ENCODE peak calls at places on chromosomes 13 and 19, in seven cellular contexts. X is SK-N-SH, U is IMR-90, A is AG09309, O is fibroblast of mammary gland, P is left lung, I is sigmoid colon. S is an unnamed sample.

GRCh38 chr13:99655351-99656091 is 154.2 kb downstream of the TM9SF2 start:
- DNase-seq in X (no peak), U (peak), A (peak), O (peak), P (no peak), I (no peak), S (no peak)

GRCh38 chr13:42486711-42487198 is 87.2 kb upstream of the TNFSF11 start:
- DNase-seq in X (no peak), U (peak), A (peak), O (peak), P (no peak), I (no peak), S (no peak)

GRCh38 chr19:14146789-14147216 is 10.4 kb upstream of the ASF1B start:
- DNase-seq in X (no peak), U (peak), A (peak), O (peak), P (no peak), I (no peak), S (no peak)

GRCh38 chr13:110869805-110870706 is 44.8 kb downstream of the ANKRD10 start:
- DNase-seq in X (peak), U (peak), A (peak), O (peak), P (peak), I (peak), S (peak)

GRCh38 chr13:71625694-71626093 is 241.3 kb downstream of the DACH1 start:
- DNase-seq in X (no peak), U (peak), A (no peak), O (no peak), P (no peak), I (no peak), S (no peak)

GRCh38 chr19:30393729-30394480 is 21.7 kb downstream of the ZNF536 start:
- DNase-seq in X (no peak), U (no peak), A (no peak), O (no peak), P (no peak), I (no peak), S (no peak)

GRCh38 chr19:58575183-58576041 is 2.3 kb upstream of the MZF1 start:
- DNase-seq in X (peak), U (peak), A (peak), O (peak), P (peak), I (peak), S (peak)

GRCh38 chr13:114115191-114115671 is 17.2 kb downstream of the RASA3 start:
- DNase-seq in X (no peak), U (peak), A (no peak), O (peak), P (peak), I (peak), S (peak)

GRCh38 chr19:3801412-3802096 is 15.4 kb upstream of the MATK start:
- DNase-seq in X (peak), U (no peak), A (no peak), O (no peak), P (peak), I (no peak), S (peak)

GRCh38 chr13:90197722-90198121 is 1149.8 kb upstream of the MIR17HG start:
- DNase-seq in X (no peak), U (no peak), A (no peak), O (peak), P (no peak), I (no peak), S (no peak)

GRCh38 chr19:42193706-42194105 is 23.8 kb downstream of the DEDD2 start:
- DNase-seq in X (no peak), U (peak), A (no peak), O (no peak), P (no peak), I (no peak), S (no peak)

GRCh38 chr19:50628146-50628545 is 11.5 kb downstream of the SYT3 start:
- DNase-seq in X (no peak), U (no peak), A (no peak), O (no peak), P (no peak), I (no peak), S (no peak)

GRCh38 chr19:3284759-3285646 is 60.5 kb downstream of the CELF5 start:
- DNase-seq in X (peak), U (peak), A (no peak), O (peak), P (no peak), I (no peak), S (peak)

GRCh38 chr19:6392219-6393073 is 518 bp downstream of the GTF2F1 start:
- DNase-seq in X (no peak), U (no peak), A (no peak), O (no peak), P (no peak), I (no peak), S (no peak)

GRCh38 chr19:28941833-28942232 is 271.1 kb downstream of the UQCRFS1 start:
- DNase-seq in X (no peak), U (no peak), A (no peak), O (no peak), P (no peak), I (no peak), S (no peak)

GRCh38 chr19:18223860-18224524 is 2.2 kb downstream of the PDE4C start:
- DNase-seq in X (peak), U (no peak), A (no peak), O (no peak), P (peak), I (peak), S (peak)

GRCh38 chr19:10299545-10300458 is 9.8 kb downstream of the ZGLP1 start:
- DNase-seq in X (no peak), U (no peak), A (no peak), O (no peak), P (peak), I (no peak), S (no peak)

GRCh38 chr13:48142437-48142836 is 47.5 kb upstream of the MED4 start:
- DNase-seq in X (no peak), U (no peak), A (no peak), O (no peak), P (no peak), I (no peak), S (no peak)

GRCh38 chr13:50387124-50387581 is 371.9 kb downstream of the KCNRG start:
- DNase-seq in X (peak), U (peak), A (no peak), O (peak), P (peak), I (no peak), S (peak)

GRCh38 chr19:6853868-6854267 is 33.5 kb upstream of the ADGRE1 start:
- DNase-seq in X (no peak), U (no peak), A (no peak), O (no peak), P (no peak), I (no peak), S (no peak)

GRCh38 chr13:100506154-100506553 is 82.4 kb downstream of the GGACT start:
- DNase-seq in X (no peak), U (no peak), A (no peak), O (no peak), P (no peak), I (no peak), S (no peak)

GRCh38 chr19:7751157-7751783 is 3.9 kb upstream of the CD209 start:
- DNase-seq in X (no peak), U (peak), A (no peak), O (peak), P (no peak), I (no peak), S (no peak)

GRCh38 chr13:46516624-46517318 is 36.2 kb upstream of the LRCH1 start:
- DNase-seq in X (no peak), U (no peak), A (no peak), O (peak), P (no peak), I (no peak), S (no peak)

GRCh38 chr19:39951686-39952085 is 17.3 kb upstream of the FCGBP start:
- DNase-seq in X (no peak), U (peak), A (peak), O (peak), P (no peak), I (peak), S (no peak)

GRCh38 chr19:7130043-7130442 is 60.5 kb downstream of the ZNF557 start:
- DNase-seq in X (no peak), U (no peak), A (no peak), O (no peak), P (no peak), I (peak), S (no peak)

GRCh38 chr13:39767791-39768564 is 112.5 kb downstream of the COG6 start:
- DNase-seq in X (no peak), U (no peak), A (no peak), O (no peak), P (no peak), I (no peak), S (no peak)

GRCh38 chr13:76848596-76848995 is 37.6 kb downstream of the KCTD12 start:
- DNase-seq in X (no peak), U (peak), A (no peak), O (peak), P (no peak), I (peak), S (no peak)

GRCh38 chr13:91468301-91468700 is 69.9 kb downstream of the GPC5 start:
- DNase-seq in X (no peak), U (peak), A (no peak), O (no peak), P (no peak), I (no peak), S (no peak)

GRCh38 chr19:54035215-54036178 is 28.2 kb downstream of the VSTM1 start:
- DNase-seq in X (no peak), U (peak), A (peak), O (peak), P (no peak), I (no peak), S (no peak)

GRCh38 chr19:54026656-54027055 is 35.2 kb downstream of the CACNG6 start:
- DNase-seq in X (no peak), U (no peak), A (no peak), O (no peak), P (no peak), I (no peak), S (no peak)

GRCh38 chr19:54029930-54030490 is 33.7 kb downstream of the VSTM1 start:
- DNase-seq in X (peak), U (peak), A (peak), O (peak), P (no peak), I (no peak), S (no peak)

GRCh38 chr19:54030895-54031586 is 32.7 kb downstream of the VSTM1 start:
- DNase-seq in X (no peak), U (peak), A (no peak), O (peak), P (no peak), I (no peak), S (no peak)
- H3K4me3 ChIP-seq in X (peak), U (peak), A (peak), O (peak), P (no peak), I (no peak), S (no peak)

DNA sequence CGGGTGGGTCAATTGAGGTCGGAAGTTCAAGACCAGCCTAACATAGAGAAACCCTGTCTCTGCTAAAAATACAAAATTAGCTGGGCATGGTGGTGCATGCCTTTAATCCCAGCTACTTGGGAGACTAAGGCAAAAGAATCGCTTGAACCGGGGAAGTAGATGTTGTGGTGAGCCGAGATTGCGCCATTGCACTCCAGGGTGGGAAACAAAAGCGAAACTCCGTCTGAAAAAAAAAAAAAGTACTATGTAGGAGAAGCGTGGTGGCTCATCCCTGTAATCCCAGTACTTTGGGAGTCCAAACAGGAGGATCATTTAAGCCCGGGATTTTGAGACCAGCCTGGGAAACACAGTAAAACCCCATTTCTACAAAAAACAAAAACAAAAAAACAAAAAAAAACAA is 22.7 kb upstream of the ERVV-1 start:
- DNase-seq in X (no peak), U (no peak), A (no peak), O (peak), P (no peak), I (no peak), S (no peak)
- H3K4me3 ChIP-seq in X (no peak), U (no peak), A (no peak), O (no peak), P (no peak), I (no peak), S (no peak)

GRCh38 chr13:30849611-30850010 is 56.5 kb upstream of the MEDAG start:
- DNase-seq in X (no peak), U (no peak), A (no peak), O (no peak), P (no peak), I (no peak), S (no peak)
- H3K4me3 ChIP-seq in X (no peak), U (no peak), A (no peak), O (no peak), P (no peak), I (no peak), S (no peak)

DNA sequence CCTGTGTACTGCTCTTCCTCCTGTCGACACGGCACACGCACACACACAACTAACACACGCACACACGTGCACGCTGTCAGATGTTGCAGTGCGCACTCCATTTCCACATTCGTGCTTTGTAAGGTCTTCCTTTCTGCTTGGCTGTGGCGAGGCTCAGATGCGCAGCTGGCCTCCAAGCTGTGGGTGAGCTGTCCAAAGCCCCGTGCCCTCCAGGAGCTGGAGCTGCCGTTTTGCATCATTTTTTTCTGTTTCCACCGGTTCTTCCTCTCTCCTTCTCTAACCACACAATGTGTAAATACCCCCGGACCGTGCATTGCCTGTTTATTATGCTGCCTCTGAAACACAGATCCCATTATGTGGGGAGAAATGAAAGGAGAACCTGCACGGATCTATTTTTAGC is 137.4 kb downstream of the SOX1 start:
- DNase-seq in X (no peak), U (no peak), A (no peak), O (no peak), P (no peak), I (no peak), S (no peak)
- H3K4me3 ChIP-seq in X (no peak), U (no peak), A (no peak), O (no peak), P (no peak), I (no peak), S (no peak)

GRCh38 chr19:2253106-2254051 is 2.8 kb downstream of the JSRP1 start:
- DNase-seq in X (peak), U (no peak), A (no peak), O (no peak), P (no peak), I (no peak), S (peak)
- H3K4me3 ChIP-seq in X (no peak), U (no peak), A (no peak), O (no peak), P (peak), I (no peak), S (no peak)

GRCh38 chr19:38376576-38376975 is 2.2 kb downstream of the PSMD8 start:
- DNase-seq in X (no peak), U (no peak), A (no peak), O (no peak), P (no peak), I (no peak), S (peak)
- H3K4me3 ChIP-seq in X (peak), U (no peak), A (no peak), O (no peak), P (peak), I (no peak), S (no peak)